ENCODE peak calls at places on chromosome 15, in six cellular contexts. One of them, this sample, is unnamed.

GRCh38 chr15:37789881-37790280 is 144.6 kb upstream of the TMCO5A start:
- DNase-seq in right cardiac atrium: no peak
- DNase-seq in stromal cell of bone marrow: peak
- DNase-seq in A172: peak
- DNase-seq in Karpas-422: no peak
- DNase-seq in activated T-cell treated with anti-CD3 and anti-CD28 coated beads for 1 hour: no peak
- DNase-seq in this sample: peak

GRCh38 chr15:73282567-73283200 is 86.1 kb downstream of the HCN4 start:
- DNase-seq in stromal cell of bone marrow: no peak
- DNase-seq in A172: no peak
- DNase-seq in right cardiac atrium: no peak
- DNase-seq in Karpas-422: no peak
- DNase-seq in activated T-cell treated with anti-CD3 and anti-CD28 coated beads for 1 hour: no peak
- DNase-seq in this sample: no peak

GRCh38 chr15:68040144-68040543 is 14.0 kb upstream of the PIAS1 start:
- DNase-seq in activated T-cell treated with anti-CD3 and anti-CD28 coated beads for 1 hour: no peak
- DNase-seq in A172: no peak
- DNase-seq in stromal cell of bone marrow: no peak
- DNase-seq in Karpas-422: no peak
- DNase-seq in right cardiac atrium: no peak
- DNase-seq in this sample: no peak

GRCh38 chr15:52787549-52788098 is 2.5 kb downstream of the ONECUT1 start:
- DNase-seq in Karpas-422: no peak
- DNase-seq in right cardiac atrium: no peak
- DNase-seq in A172: no peak
- DNase-seq in activated T-cell treated with anti-CD3 and anti-CD28 coated beads for 1 hour: no peak
- DNase-seq in stromal cell of bone marrow: no peak
- DNase-seq in this sample: no peak

GRCh38 chr15:98416222-98416835 is 232.0 kb upstream of the IGF1R start:
- DNase-seq in stromal cell of bone marrow: no peak
- DNase-seq in A172: no peak
- DNase-seq in activated T-cell treated with anti-CD3 and anti-CD28 coated beads for 1 hour: no peak
- DNase-seq in Karpas-422: no peak
- DNase-seq in right cardiac atrium: no peak
- DNase-seq in this sample: no peak

GRCh38 chr15:80673561-80674244 is 21.4 kb upstream of the ABHD17C start:
- DNase-seq in right cardiac atrium: no peak
- DNase-seq in stromal cell of bone marrow: no peak
- DNase-seq in activated T-cell treated with anti-CD3 and anti-CD28 coated beads for 1 hour: no peak
- DNase-seq in Karpas-422: no peak
- DNase-seq in A172: no peak
- DNase-seq in this sample: no peak

GRCh38 chr15:77901251-77901881 is 176.1 kb downstream of the TBC1D2B start:
- DNase-seq in Karpas-422: no peak
- DNase-seq in right cardiac atrium: no peak
- DNase-seq in activated T-cell treated with anti-CD3 and anti-CD28 coated beads for 1 hour: no peak
- DNase-seq in stromal cell of bone marrow: no peak
- DNase-seq in A172: no peak
- DNase-seq in this sample: no peak

GRCh38 chr15:58908550-58909309 is 24.7 kb downstream of the SLTM start:
- DNase-seq in Karpas-422: peak
- DNase-seq in stromal cell of bone marrow: no peak
- DNase-seq in activated T-cell treated with anti-CD3 and anti-CD28 coated beads for 1 hour: no peak
- DNase-seq in A172: no peak
- DNase-seq in right cardiac atrium: no peak
- DNase-seq in this sample: no peak

GRCh38 chr15:59339252-59339672 is 33.4 kb downstream of the MYO1E start:
- DNase-seq in right cardiac atrium: no peak
- DNase-seq in activated T-cell treated with anti-CD3 and anti-CD28 coated beads for 1 hour: no peak
- DNase-seq in stromal cell of bone marrow: peak
- DNase-seq in Karpas-422: no peak
- DNase-seq in A172: no peak
- DNase-seq in this sample: peak

GRCh38 chr15:38058596-38059075 is 124.2 kb downstream of the TMCO5A start:
- DNase-seq in right cardiac atrium: no peak
- DNase-seq in stromal cell of bone marrow: no peak
- DNase-seq in A172: peak
- DNase-seq in activated T-cell treated with anti-CD3 and anti-CD28 coated beads for 1 hour: no peak
- DNase-seq in Karpas-422: no peak
- DNase-seq in this sample: no peak

GRCh38 chr15:61091229-61091628 is 137.9 kb downstream of the RORA start:
- DNase-seq in Karpas-422: no peak
- DNase-seq in activated T-cell treated with anti-CD3 and anti-CD28 coated beads for 1 hour: no peak
- DNase-seq in right cardiac atrium: no peak
- DNase-seq in A172: no peak
- DNase-seq in stromal cell of bone marrow: no peak
- DNase-seq in this sample: no peak

GRCh38 chr15:80002267-80002666 is 31.3 kb upstream of the BCL2A1 start:
- DNase-seq in Karpas-422: no peak
- DNase-seq in right cardiac atrium: no peak
- DNase-seq in A172: no peak
- DNase-seq in stromal cell of bone marrow: no peak
- DNase-seq in activated T-cell treated with anti-CD3 and anti-CD28 coated beads for 1 hour: no peak
- DNase-seq in this sample: no peak

GRCh38 chr15:82852906-82853635 is 43.6 kb downstream of the WHAMM start:
- DNase-seq in stromal cell of bone marrow: no peak
- DNase-seq in A172: no peak
- DNase-seq in Karpas-422: no peak
- DNase-seq in activated T-cell treated with anti-CD3 and anti-CD28 coated beads for 1 hour: no peak
- DNase-seq in right cardiac atrium: no peak
- DNase-seq in this sample: no peak

GRCh38 chr15:69194854-69195253 is 34.4 kb downstream of the GLCE start:
- DNase-seq in A172: no peak
- DNase-seq in Karpas-422: no peak
- DNase-seq in right cardiac atrium: no peak
- DNase-seq in stromal cell of bone marrow: no peak
- DNase-seq in activated T-cell treated with anti-CD3 and anti-CD28 coated beads for 1 hour: no peak
- DNase-seq in this sample: no peak

GRCh38 chr15:88982304-88982945 is 69.2 kb upstream of the MFGE8 start:
- DNase-seq in right cardiac atrium: peak
- DNase-seq in Karpas-422: no peak
- DNase-seq in stromal cell of bone marrow: peak
- DNase-seq in A172: peak
- DNase-seq in activated T-cell treated with anti-CD3 and anti-CD28 coated beads for 1 hour: no peak
- DNase-seq in this sample: peak

GRCh38 chr15:78064544-78064943 is 13.0 kb downstream of the TBC1D2B start:
- DNase-seq in stromal cell of bone marrow: no peak
- DNase-seq in A172: no peak
- DNase-seq in activated T-cell treated with anti-CD3 and anti-CD28 coated beads for 1 hour: no peak
- DNase-seq in Karpas-422: no peak
- DNase-seq in right cardiac atrium: no peak
- DNase-seq in this sample: no peak

This sample was measured in AG08395.